ENCODE peak calls at places on chromosomes 11 and 22, in ten cellular contexts. O is heart left ventricle, T is Karpas-422, F is psoas muscle, Q is dorsolateral prefrontal cortex, Z is HFF-Myc, G is HL-60, N is fibroblast of lung, A is thoracic aorta, D is pancreas. C is an unnamed sample.

GRCh38 chr11:117180661-117181585 is 2.4 kb downstream of the SIDT2 start:
- DNase-seq in O (peak; percentile 67), T (peak; percentile 86), F (peak; percentile 71), Q (peak; percentile 50), Z (peak; percentile 53), G (peak; percentile 83), N (peak; percentile 77), A (no peak), D (peak; percentile 92), C (peak; percentile 72)

GRCh38 chr22:47196493-47196849 is 434.0 kb downstream of the TBC1D22A start:
- DNase-seq in O (no peak), T (no peak), F (no peak), Q (no peak), Z (no peak), G (no peak), N (no peak), A (no peak), D (no peak), C (no peak)

GRCh38 chr11:47296045-47296444 is 26.1 kb downstream of the MADD start:
- DNase-seq in O (no peak), T (no peak), F (no peak), Q (no peak), Z (no peak), G (no peak), N (no peak), A (no peak), D (no peak), C (no peak)

GRCh38 chr22:31139866-31140716 is at the start of gene PLA2G3:
- DNase-seq in O (no peak), T (peak; percentile 67), F (no peak), Q (peak; percentile 30), Z (peak; percentile 48), G (no peak), N (peak; percentile 62), A (no peak), D (no peak), C (peak; percentile 17)

GRCh38 chr11:9003573-9004309 is at the start of gene NRIP3:
- DNase-seq in O (peak; percentile 71), T (no peak), F (peak; percentile 76), Q (peak; percentile 90), Z (no peak), G (peak; percentile 56), N (peak; percentile 45), A (peak; percentile 30), D (peak; percentile 78), C (peak; percentile 72)

GRCh38 chr11:122198291-122198983 is 82.4 kb upstream of the BLID start:
- DNase-seq in O (no peak), T (no peak), F (no peak), Q (no peak), Z (no peak), G (no peak), N (peak; percentile 48), A (no peak), D (no peak), C (no peak)

GRCh38 chr22:23503736-23504440 is 76.2 kb downstream of the IGLL1 start:
- DNase-seq in O (no peak), T (no peak), F (no peak), Q (no peak), Z (no peak), G (no peak), N (no peak), A (no peak), D (no peak), C (no peak)

GRCh38 chr11:13984616-13985474 is 22.3 kb downstream of the SPON1 start:
- DNase-seq in O (no peak), T (no peak), F (no peak), Q (no peak), Z (peak; percentile 41), G (no peak), N (peak; percentile 89), A (no peak), D (no peak), C (no peak)

GRCh38 chr11:95888439-95888838 is 35.5 kb downstream of the MTMR2 start:
- DNase-seq in O (no peak), T (no peak), F (no peak), Q (no peak), Z (no peak), G (no peak), N (no peak), A (no peak), D (no peak), C (no peak)

GRCh38 chr11:78416285-78417174 is 1.1 kb downstream of the GAB2 start:
- DNase-seq in O (peak; percentile 89), T (peak; percentile 90), F (peak; percentile 88), Q (peak; percentile 66), Z (no peak), G (peak; percentile 92), N (peak; percentile 85), A (peak; percentile 81), D (peak; percentile 84), C (peak; percentile 89)

GRCh38 chr22:27116295-27116694 is 458.9 kb downstream of the MIAT start:
- DNase-seq in O (no peak), T (no peak), F (no peak), Q (no peak), Z (no peak), G (no peak), N (no peak), A (no peak), D (no peak), C (no peak)

GRCh38 chr11:65182258-65183170 is 786 bp downstream of the CAPN1 start:
- DNase-seq in O (peak; percentile 60), T (peak; percentile 59), F (no peak), Q (peak; percentile 72), Z (no peak), G (no peak), N (peak; percentile 11), A (no peak), D (peak; percentile 83), C (peak; percentile 54)

GRCh38 chr22:23762866-23763578 is at the start of gene C22orf15:
- DNase-seq in O (no peak), T (peak; percentile 71), F (no peak), Q (no peak), Z (no peak), G (no peak), N (no peak), A (no peak), D (no peak), C (no peak)

DNA sequence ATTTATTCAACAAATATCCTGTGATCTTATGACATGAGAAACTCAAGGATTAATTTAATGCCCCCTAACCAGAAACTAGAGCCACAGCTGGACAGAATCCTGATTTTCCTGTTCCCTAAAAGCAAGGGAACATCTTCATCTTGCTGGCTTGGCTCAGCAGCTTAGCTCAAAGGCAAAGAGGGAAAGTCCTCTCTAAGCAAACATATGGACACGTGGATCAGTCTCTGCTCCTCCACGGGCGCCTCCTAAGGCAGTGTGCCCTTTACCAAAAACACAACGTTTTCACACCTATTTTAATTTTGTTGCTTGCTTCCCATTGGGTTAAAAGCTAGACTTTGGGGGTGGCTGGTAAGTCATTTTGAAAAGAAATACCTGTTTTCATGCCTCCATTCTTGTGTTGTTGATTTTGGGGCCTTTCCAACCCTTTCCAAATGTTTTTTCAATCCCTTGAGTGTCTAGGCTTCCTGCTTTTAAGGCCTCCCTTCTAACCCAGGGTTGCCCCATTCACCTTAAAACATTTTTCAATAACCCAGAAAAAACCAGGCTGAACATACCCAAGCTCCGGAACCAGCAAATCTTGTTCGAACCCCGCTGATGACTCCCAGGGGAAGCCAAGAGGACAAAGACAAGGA is 15.5 kb downstream of the SLC1A2 start:
- DNase-seq in O (no peak), T (no peak), F (no peak), Q (no peak), Z (no peak), G (no peak), N (no peak), A (no peak), D (no peak), C (no peak)
- H3K4me3 ChIP-seq in O (no peak overlapping the region), T (no peak overlapping the region), F (no peak overlapping the region), Q (peak overlapping the region; percentile 58), Z (no peak overlapping the region), G (no peak overlapping the region), N (no peak overlapping the region), A (no peak overlapping the region), D (peak overlapping the region; percentile 46), C (no peak overlapping the region)

GRCh38 chr11:118524757-118525465 is 2.4 kb upstream of the TTC36 start:
- DNase-seq in O (no peak), T (no peak), F (no peak), Q (no peak), Z (no peak), G (peak; percentile 88), N (no peak), A (no peak), D (no peak), C (no peak)
- H3K4me3 ChIP-seq in O (no peak overlapping the region), T (no peak overlapping the region), F (no peak overlapping the region), Q (no peak overlapping the region), Z (no peak overlapping the region), G (no peak overlapping the region), N (no peak overlapping the region), A (no peak overlapping the region), D (no peak overlapping the region), C (no peak overlapping the region)

DNA sequence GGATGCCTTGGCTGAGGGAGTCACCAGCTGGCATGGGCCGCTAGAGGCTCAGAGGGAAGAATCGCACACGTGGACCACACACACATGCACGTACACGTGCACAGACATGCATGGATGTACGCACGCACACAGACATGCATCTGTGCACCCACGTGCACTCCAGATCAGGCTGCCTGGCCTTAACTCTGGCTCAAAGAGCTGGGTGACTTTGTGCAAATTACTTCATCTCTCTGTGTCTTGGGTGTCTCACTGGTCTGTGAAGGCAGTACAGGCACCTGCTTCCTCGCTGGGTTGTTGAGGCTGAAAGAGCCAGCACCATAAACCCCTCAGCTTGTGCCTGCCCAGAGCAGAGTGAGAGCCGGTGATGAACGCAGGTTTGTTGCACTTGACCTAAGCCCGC is 28.7 kb downstream of the TMPRSS6 start:
- DNase-seq in O (no peak), T (no peak), F (no peak), Q (no peak), Z (no peak), G (no peak), N (no peak), A (no peak), D (no peak), C (no peak)
- H3K4me3 ChIP-seq in O (no peak overlapping the region), T (no peak overlapping the region), F (no peak overlapping the region), Q (no peak overlapping the region), Z (no peak overlapping the region), G (no peak overlapping the region), N (no peak overlapping the region), A (no peak overlapping the region), D (no peak overlapping the region), C (no peak overlapping the region)

GRCh38 chr11:45181595-45182550 is 35.4 kb downstream of the PRDM11 start:
- DNase-seq in O (no peak), T (no peak), F (no peak), Q (no peak), Z (no peak), G (no peak), N (no peak), A (no peak), D (no peak), C (no peak)

GRCh38 chr11:45179686-45180085 is 33.2 kb downstream of the PRDM11 start:
- DNase-seq in O (no peak), T (no peak), F (no peak), Q (no peak), Z (no peak), G (no peak), N (no peak), A (no peak), D (no peak), C (no peak)

GRCh38 chr11:45180888-45181594 is 34.6 kb downstream of the PRDM11 start:
- DNase-seq in O (peak; percentile 83), T (no peak), F (peak; percentile 80), Q (peak; percentile 31), Z (no peak), G (peak; percentile 24), N (peak; percentile 65), A (no peak), D (peak; percentile 90), C (no peak)

GRCh38 chr11:45178890-45179663 is 32.6 kb downstream of the PRDM11 start:
- DNase-seq in O (no peak), T (peak; percentile 46), F (no peak), Q (no peak), Z (no peak), G (no peak), N (peak; percentile 15), A (no peak), D (no peak), C (no peak)

GRCh38 chr11:45180158-45180887 is 33.9 kb downstream of the PRDM11 start:
- DNase-seq in O (peak; percentile 71), T (no peak), F (peak; percentile 68), Q (peak; percentile 56), Z (no peak), G (peak; percentile 14), N (no peak), A (no peak), D (peak; percentile 91), C (peak; percentile 74)
- H3K4me3 ChIP-seq in O (peak overlapping the region; percentile 34), T (no peak overlapping the region), F (peak overlapping the region; percentile 71), Q (peak overlapping the region; percentile 74), Z (peak overlapping the region; percentile 36), G (peak overlapping the region; percentile 22), N (peak overlapping the region; percentile 32), A (peak overlapping the region; percentile 73), D (peak overlapping the region; percentile 65), C (peak overlapping the region; percentile 65)

C was measured in ovary.